ENCODE peak calls at places on chromosomes 12 and 14, in seven cellular contexts. One of them, this sample, is unnamed.

GRCh38 chr14:60651936-60652673 is 2.8 kb upstream of the SIX1 start:
- DNase-seq in brain microvascular endothelial cell: no peak
- DNase-seq in Calu3: peak
- DNase-seq in kidney tubule cell: peak
- DNase-seq in KG1: no peak
- DNase-seq in vagina: no peak
- DNase-seq in anterior cingulate cortex: no peak
- DNase-seq in this sample: no peak

GRCh38 chr14:56799327-56799645 is 11.0 kb downstream of the OTX2 start:
- DNase-seq in kidney tubule cell: no peak
- DNase-seq in brain microvascular endothelial cell: no peak
- DNase-seq in KG1: no peak
- DNase-seq in vagina: no peak
- DNase-seq in anterior cingulate cortex: no peak
- DNase-seq in Calu3: no peak
- DNase-seq in this sample: no peak

GRCh38 chr12:42172811-42173210 is 28.1 kb upstream of the GXYLT1 start:
- DNase-seq in brain microvascular endothelial cell: no peak
- DNase-seq in vagina: no peak
- DNase-seq in anterior cingulate cortex: no peak
- DNase-seq in KG1: no peak
- DNase-seq in kidney tubule cell: no peak
- DNase-seq in Calu3: no peak
- DNase-seq in this sample: no peak

GRCh38 chr14:22955702-22956575 is 951 bp downstream of the HAUS4 start:
- DNase-seq in Calu3: no peak
- DNase-seq in brain microvascular endothelial cell: no peak
- DNase-seq in kidney tubule cell: peak
- DNase-seq in KG1: no peak
- DNase-seq in anterior cingulate cortex: no peak
- DNase-seq in vagina: no peak
- DNase-seq in this sample: no peak

GRCh38 chr12:87931764-87932163 is 97.4 kb downstream of the C12orf50 start:
- DNase-seq in Calu3: no peak
- DNase-seq in vagina: no peak
- DNase-seq in anterior cingulate cortex: no peak
- DNase-seq in brain microvascular endothelial cell: peak
- DNase-seq in kidney tubule cell: no peak
- DNase-seq in KG1: no peak
- DNase-seq in this sample: no peak

GRCh38 chr12:112107728-112108447 is 695 bp downstream of the NAA25 start:
- DNase-seq in KG1: peak
- DNase-seq in kidney tubule cell: no peak
- DNase-seq in Calu3: peak
- DNase-seq in anterior cingulate cortex: no peak
- DNase-seq in brain microvascular endothelial cell: no peak
- DNase-seq in vagina: no peak
- DNase-seq in this sample: peak

GRCh38 chr12:104710940-104711725 is 247.0 kb downstream of the SLC41A2 start:
- DNase-seq in kidney tubule cell: no peak
- DNase-seq in KG1: no peak
- DNase-seq in vagina: no peak
- DNase-seq in brain microvascular endothelial cell: no peak
- DNase-seq in Calu3: no peak
- DNase-seq in anterior cingulate cortex: no peak
- DNase-seq in this sample: no peak

GRCh38 chr14:22469541-22470303 is 119.3 kb downstream of the DAD1 start:
- DNase-seq in Calu3: no peak
- DNase-seq in anterior cingulate cortex: peak
- DNase-seq in kidney tubule cell: no peak
- DNase-seq in brain microvascular endothelial cell: no peak
- DNase-seq in KG1: no peak
- DNase-seq in vagina: no peak
- DNase-seq in this sample: no peak

GRCh38 chr12:11510671-11511070 is 115.3 kb upstream of the PRB2 start:
- DNase-seq in brain microvascular endothelial cell: peak
- DNase-seq in anterior cingulate cortex: no peak
- DNase-seq in KG1: no peak
- DNase-seq in Calu3: no peak
- DNase-seq in vagina: no peak
- DNase-seq in kidney tubule cell: peak
- DNase-seq in this sample: no peak